ENCODE peak calls at places on chromosomes 6 and 20, in five cellular contexts. N, F, R, M and V are unnamed samples.

GRCh38 chr20:63028461-63028921 is 21.7 kb upstream of the BHLHE23 start:
- DNase-seq in N (no peak), F (no peak), R (no peak), M (no peak), V (no peak)

GRCh38 chr6:71480577-71480976 is 192.0 kb downstream of the OGFRL1 start:
- DNase-seq in N (no peak), F (no peak), R (no peak), M (no peak), V (no peak)

GRCh38 chr6:158713469-158713868 is 63.6 kb downstream of the SYTL3 start:
- DNase-seq in N (no peak), F (no peak), R (no peak), M (peak), V (no peak)

GRCh38 chr6:139473239-139473701 is 98.8 kb upstream of the CITED2 start:
- DNase-seq in N (peak), F (peak), R (no peak), M (no peak), V (peak)

GRCh38 chr6:107670792-107671199 is 153.3 kb downstream of the SCML4 start:
- DNase-seq in N (no peak), F (peak), R (peak), M (peak), V (peak)

GRCh38 chr6:37623666-37624065 is 74.0 kb downstream of the MDGA1 start:
- DNase-seq in N (no peak), F (no peak), R (no peak), M (no peak), V (no peak)

GRCh38 chr6:136551103-136551502 is 881 bp upstream of the MAP7 start:
- DNase-seq in N (no peak), F (no peak), R (no peak), M (no peak), V (no peak)

GRCh38 chr20:59448828-59449444 is 148.5 kb downstream of the EDN3 start:
- DNase-seq in N (no peak), F (no peak), R (no peak), M (no peak), V (no peak)

GRCh38 chr6:104955491-104955890 is 1.4 kb upstream of the LIN28B start:
- DNase-seq in N (no peak), F (no peak), R (no peak), M (no peak), V (no peak)

GRCh38 chr20:31517373-31517772 is 3.1 kb downstream of the HM13 start:
- DNase-seq in N (peak), F (peak), R (peak), M (peak), V (peak)

GRCh38 chr6:37699138-37699766 is 1.6 kb upstream of the MDGA1 start:
- DNase-seq in N (no peak), F (no peak), R (no peak), M (no peak), V (no peak)

GRCh38 chr20:62737271-62737761 is 28.7 kb downstream of the NTSR1 start:
- DNase-seq in N (no peak), F (no peak), R (no peak), M (peak), V (no peak)

GRCh38 chr20:3751664-3752385 is 15.7 kb downstream of the ADISSP start:
- DNase-seq in N (no peak), F (no peak), R (no peak), M (no peak), V (peak)

GRCh38 chr20:8853805-8854338 is 215.0 kb upstream of the PLCB4 start:
- DNase-seq in N (peak), F (peak), R (peak), M (no peak), V (peak)

GRCh38 chr6:149024361-149024760 is 277.5 kb downstream of the UST start:
- DNase-seq in N (no peak), F (no peak), R (no peak), M (no peak), V (no peak)

GRCh38 chr20:22333885-22334545 is 250.4 kb downstream of the FOXA2 start:
- DNase-seq in N (peak), F (peak), R (peak), M (no peak), V (peak)

GRCh38 chr6:17057322-17057721 is 44.5 kb upstream of the STMND1 start:
- DNase-seq in N (no peak), F (peak), R (no peak), M (no peak), V (peak)

GRCh38 chr6:85679445-85680123 is 36.9 kb upstream of the SYNCRIP start:
- DNase-seq in N (no peak), F (no peak), R (no peak), M (no peak), V (peak)

GRCh38 chr20:3380228-3381070 is 27.0 kb downstream of the DNAAF9 start:
- DNase-seq in N (no peak), F (no peak), R (peak), M (no peak), V (no peak)

GRCh38 chr20:2293486-2293885 is 2.3 kb upstream of the TGM3 start:
- DNase-seq in N (no peak), F (no peak), R (no peak), M (peak), V (no peak)

GRCh38 chr20:2700913-2701620 is 8.5 kb downstream of the EBF4 start:
- DNase-seq in N (no peak), F (no peak), R (no peak), M (no peak), V (no peak)

GRCh38 chr20:59850018-59850641 is 83.3 kb downstream of the SYCP2 start:
- DNase-seq in N (peak), F (peak), R (peak), M (no peak), V (peak)

GRCh38 chr6:22470454-22471368 is 98.7 kb upstream of the HDGFL1 start:
- DNase-seq in N (peak), F (peak), R (peak), M (peak), V (peak)

GRCh38 chr20:50493881-50494253 is 16.3 kb upstream of the PTPN1 start:
- DNase-seq in N (no peak), F (no peak), R (no peak), M (no peak), V (no peak)

GRCh38 chr6:53301801-53302537 is 46.8 kb downstream of the ELOVL5 start:
- DNase-seq in N (no peak), F (no peak), R (no peak), M (no peak), V (peak)

DNA sequence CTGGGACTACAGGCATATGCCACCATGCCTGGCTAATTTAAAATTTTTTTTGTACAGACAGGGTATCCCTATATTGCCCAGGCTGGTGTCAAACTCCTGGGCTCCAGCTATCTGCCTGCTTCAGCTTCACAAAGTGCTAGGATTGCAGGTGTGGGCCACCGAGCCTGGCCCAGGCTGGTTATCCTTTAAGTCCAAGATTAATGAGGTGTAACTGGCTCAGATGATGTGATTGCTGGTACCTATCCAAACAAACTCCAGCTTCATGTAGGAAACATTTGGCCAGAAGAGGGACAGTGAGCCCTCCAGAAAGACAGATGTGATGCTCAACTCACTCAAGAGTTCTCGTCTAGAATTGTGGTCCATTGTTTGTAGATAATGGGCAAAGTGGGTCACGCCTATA is 9.2 kb upstream of the ZNF318 start:
- DNase-seq in N (no peak), F (no peak), R (peak), M (no peak), V (no peak)
- TF ChIP-seq CTCF in N (no peak), F (no peak), R (no peak), M (no peak), V (no peak)

GRCh38 chr6:4776967-4777925 is 1.0 kb downstream of the CDYL start:
- DNase-seq in N (peak), F (peak), R (peak), M (no peak), V (peak)

GRCh38 chr6:4775591-4776492 is at the start of gene CDYL:
- DNase-seq in N (peak), F (peak), R (peak), M (peak), V (peak)

GRCh38 chr6:4778086-4778485 is 1.9 kb downstream of the CDYL start:
- DNase-seq in N (no peak), F (peak), R (no peak), M (no peak), V (peak)

GRCh38 chr6:4774715-4775590 is 1.3 kb upstream of the CDYL start:
- DNase-seq in N (no peak), F (no peak), R (no peak), M (peak), V (no peak)

GRCh38 chr6:4776493-4776966 is 326 bp downstream of the CDYL start:
- DNase-seq in N (peak), F (peak), R (no peak), M (peak), V (no peak)
- H3K4me3 ChIP-seq in N (peak), F (peak), R (peak), M (peak), V (peak)

DNA sequence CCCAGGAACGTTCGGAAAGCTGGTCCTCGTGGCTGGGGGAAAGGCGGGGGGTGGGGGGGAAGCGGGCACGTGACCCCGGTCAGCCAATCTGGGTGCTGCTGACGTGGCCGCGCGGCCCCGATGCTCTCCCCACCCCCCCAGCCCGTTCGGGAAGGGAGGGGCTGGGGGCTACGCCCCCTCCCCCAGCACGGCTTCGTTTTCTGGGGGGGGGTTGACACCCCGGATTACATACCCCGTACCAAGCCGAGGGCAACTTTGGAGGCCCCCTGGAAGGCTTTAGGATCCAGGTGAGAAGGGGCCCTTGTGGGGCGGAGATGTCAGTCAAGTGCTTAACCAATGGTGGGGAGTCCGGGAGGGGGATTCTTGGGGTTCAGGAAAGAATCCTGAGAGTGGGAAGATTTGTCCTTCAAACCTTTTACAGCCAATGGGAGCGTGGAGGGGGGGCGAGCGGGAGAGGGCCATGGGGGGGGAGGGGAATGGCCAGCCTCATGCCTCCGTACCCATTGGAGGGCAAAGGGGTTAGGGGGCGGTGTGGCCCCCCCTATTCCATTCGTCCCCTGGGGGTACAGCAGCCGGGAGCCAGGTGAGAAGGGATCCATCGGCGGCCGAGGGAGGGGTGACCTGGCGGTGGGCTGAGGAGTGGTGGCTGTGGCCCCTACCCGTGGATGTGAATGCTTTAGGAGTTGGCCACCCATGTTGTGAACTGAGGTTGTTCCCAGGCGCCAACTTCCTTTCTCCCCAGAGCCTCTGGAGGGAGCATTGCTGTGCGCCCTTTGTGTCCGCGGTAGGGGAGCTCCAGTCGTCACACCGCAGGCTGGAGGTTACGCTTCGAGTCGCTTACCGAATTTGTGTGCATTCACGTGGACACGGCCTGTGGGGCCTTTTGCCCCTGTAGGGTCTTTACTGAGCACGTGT is 633 bp downstream of the BRD2 start:
- DNase-seq in N (peak), F (peak), R (peak), M (peak), V (peak)
- TF ChIP-seq CTCF in N (peak), F (peak), R (peak), M (no peak), V (peak)

DNA sequence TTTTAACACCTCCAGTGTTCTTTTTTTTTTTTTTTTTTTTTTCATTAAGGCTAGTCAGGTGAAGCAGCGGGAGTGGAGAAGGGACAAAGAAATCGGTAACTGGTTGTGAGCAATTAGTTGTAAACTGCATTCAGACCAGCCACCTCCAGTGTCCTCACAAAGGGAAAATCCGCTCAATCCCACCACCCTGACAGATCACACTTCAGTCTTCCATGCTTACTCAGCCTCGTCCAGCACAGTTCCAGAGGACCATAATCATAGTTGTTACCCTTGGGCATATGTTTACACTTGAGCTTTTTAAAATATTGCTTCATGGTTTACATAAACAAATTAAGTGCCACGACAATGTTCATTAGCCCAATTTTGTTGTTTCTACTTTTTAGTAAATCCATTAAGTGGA is 10.2 kb downstream of the DYNLRB1 start:
- DNase-seq in N (no peak), F (no peak), R (peak), M (peak), V (no peak)
- H3K4me3 ChIP-seq in N (no peak), F (no peak), R (no peak), M (no peak), V (no peak)

GRCh38 chr6:29376003-29376402 is 912 bp upstream of the OR12D3 start:
- DNase-seq in N (no peak), F (peak), R (no peak), M (no peak), V (peak)
- TF ChIP-seq CTCF in N (no peak), F (no peak), R (no peak), M (no peak), V (no peak)

GRCh38 chr20:57266251-57267157 is at the start of gene BMP7:
- DNase-seq in N (peak), F (peak), R (no peak), M (no peak), V (no peak)
- H3K4me3 ChIP-seq in N (no peak), F (peak), R (no peak), M (peak), V (no peak)

GRCh38 chr20:6582449-6582848 is 185.0 kb upstream of the BMP2 start:
- DNase-seq in N (no peak), F (no peak), R (peak), M (no peak), V (no peak)

GRCh38 chr20:6580486-6580885 is 187.0 kb upstream of the BMP2 start:
- DNase-seq in N (no peak), F (no peak), R (no peak), M (no peak), V (no peak)

GRCh38 chr20:6579824-6580223 is 187.7 kb upstream of the BMP2 start:
- DNase-seq in N (no peak), F (no peak), R (no peak), M (no peak), V (peak)

GRCh38 chr20:6579417-6579816 is 188.1 kb upstream of the BMP2 start:
- DNase-seq in N (no peak), F (no peak), R (peak), M (no peak), V (no peak)

DNA sequence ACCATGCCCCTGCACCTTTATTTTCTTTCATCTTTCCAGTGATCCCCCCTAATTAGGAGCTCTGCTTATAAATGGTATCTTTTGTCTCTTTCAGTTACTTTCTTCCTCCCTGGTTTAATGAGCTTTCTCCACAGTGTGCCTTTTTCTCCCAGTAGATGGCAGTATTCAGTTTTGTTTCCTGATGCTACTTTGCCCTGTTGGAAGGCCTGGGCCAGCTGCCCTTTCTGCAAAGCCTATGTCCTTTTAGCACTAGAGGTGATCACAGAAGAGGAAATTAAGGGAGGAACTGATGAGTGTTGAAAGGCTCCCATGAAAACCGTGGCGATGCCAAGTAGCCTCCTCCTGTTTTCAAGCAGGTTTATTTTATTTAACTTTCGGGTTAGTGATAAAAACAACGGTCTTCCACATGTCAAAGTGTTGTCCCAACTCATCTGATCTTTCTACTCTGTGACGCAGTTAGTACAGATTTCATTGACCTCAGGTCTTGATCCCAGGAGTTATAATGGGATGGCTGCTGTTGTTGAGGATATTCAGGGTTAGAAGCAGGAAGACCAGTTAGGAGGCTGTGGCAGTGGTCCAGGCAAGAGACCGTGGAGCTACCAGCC is 184.2 kb upstream of the BMP2 start:
- DNase-seq in N (peak), F (peak), R (peak), M (no peak), V (peak)
- TF ChIP-seq CTCF in N (peak), F (peak), R (peak), M (no peak), V (peak)

DNA sequence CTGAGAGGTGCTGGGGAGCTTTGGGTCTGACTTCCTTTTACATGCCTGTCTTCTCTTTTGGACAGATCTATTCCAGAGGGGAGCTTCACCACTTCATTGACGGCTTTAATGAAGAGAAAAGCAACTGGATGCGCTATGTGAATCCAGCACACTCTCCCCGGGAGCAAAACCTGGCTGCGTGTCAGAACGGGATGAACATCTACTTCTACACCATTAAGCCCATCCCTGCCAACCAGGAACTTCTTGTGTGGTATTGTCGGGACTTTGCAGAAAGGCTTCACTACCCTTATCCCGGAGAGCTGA is 13.1 kb downstream of the PRDM1 start:
- DNase-seq in N (no peak), F (no peak), R (no peak), M (no peak), V (peak)
- H3K4me3 ChIP-seq in N (no peak), F (no peak), R (peak), M (no peak), V (peak)